ENCODE peak calls at places on chromosomes 1 and 21, in seven cellular contexts. X is EL; Y is SJSA1; I is AG04449; A is HT-29; T is NCI-H1417; F is stimulated activated CD8-positive, alpha-beta memory T cell treated with anti-CD3 and anti-CD28 coated beads, Interleukin-4, amount 100 ng/mL, for 24 hours. J is an unnamed sample.
A peak's percentile ranks its signal among the peaks of the same experiment; 100 is the strongest.

GRCh38 chr1:114122891-114123621 is 30.6 kb downstream of the SYT6 start:
- DNase-seq in Y (no peak), A (no peak), F (no peak), I (no peak), X (peak; percentile 85), T (no peak), J (no peak)

GRCh38 chr1:101075926-101076325 is 50.3 kb upstream of the DPH5 start:
- DNase-seq in I (no peak), A (no peak), X (no peak), Y (no peak), F (no peak), T (no peak), J (no peak)

GRCh38 chr1:214537872-214538473 is 13.4 kb downstream of the PTPN14 start:
- DNase-seq in I (no peak), Y (no peak), X (no peak), A (no peak), T (no peak), F (no peak), J (no peak)

GRCh38 chr1:236007781-236008180 is 57.1 kb downstream of the NID1 start:
- DNase-seq in X (no peak), Y (no peak), A (no peak), T (no peak), I (no peak), F (no peak), J (no peak)

GRCh38 chr21:42535602-42536171 is 22.0 kb downstream of the SLC37A1 start:
- DNase-seq in A (no peak), Y (no peak), X (no peak), I (no peak), F (no peak), T (no peak), J (peak; percentile 31)

GRCh38 chr1:178939328-178939727 is 68.5 kb upstream of the ANGPTL1 start:
- DNase-seq in A (no peak), I (no peak), T (no peak), F (no peak), Y (no peak), X (no peak), J (no peak)

GRCh38 chr1:180360333-180361075 is 130.4 kb downstream of the LHX4 start:
- DNase-seq in X (peak; percentile 74), A (no peak), Y (no peak), F (no peak), T (no peak), I (no peak), J (no peak)

GRCh38 chr1:89254658-89255287 is 17.9 kb downstream of the GBP5 start:
- DNase-seq in X (no peak), F (no peak), T (peak; percentile 54), A (no peak), Y (no peak), I (no peak), J (peak; percentile 4)

GRCh38 chr1:182086136-182086535 is 24.6 kb upstream of the ZNF648 start:
- DNase-seq in F (no peak), T (no peak), Y (peak; percentile 18), A (no peak), X (no peak), I (no peak), J (no peak)

GRCh38 chr21:39669976-39670671 is 57.4 kb downstream of the B3GALT5 start:
- DNase-seq in A (no peak), T (no peak), I (no peak), X (no peak), F (no peak), Y (peak; percentile 16), J (no peak)

GRCh38 chr1:153805042-153805745 is 30.0 kb downstream of the SLC27A3 start:
- DNase-seq in Y (peak; percentile 79), F (peak; percentile 42), T (no peak), X (peak; percentile 86), I (no peak), A (no peak), J (no peak)

GRCh38 chr1:2528966-2529750 is 905 bp downstream of the HES5 start:
- DNase-seq in T (peak; percentile 40), Y (no peak), X (no peak), F (no peak), I (no peak), A (no peak), J (no peak)

GRCh38 chr1:212753766-212754165 is 37.8 kb downstream of the NSL1 start:
- DNase-seq in Y (no peak), T (no peak), A (no peak), F (no peak), X (no peak), I (no peak), J (no peak)

GRCh38 chr1:84506729-84507453 is 510 bp upstream of the GNG5 start:
- DNase-seq in X (no peak), Y (no peak), A (no peak), T (no peak), F (no peak), I (no peak), J (no peak)

GRCh38 chr1:54851406-54851805 is 35.6 kb downstream of the DHCR24 start:
- DNase-seq in X (no peak), T (no peak), A (no peak), I (no peak), Y (no peak), F (no peak), J (no peak)

GRCh38 chr1:165255226-165255625 is 101.3 kb downstream of the LMX1A start:
- DNase-seq in I (no peak), F (no peak), Y (no peak), T (no peak), A (no peak), X (no peak), J (no peak)

GRCh38 chr1:214400136-214400535 is 119.2 kb downstream of the SMYD2 start:
- DNase-seq in F (no peak), Y (no peak), T (no peak), A (no peak), X (peak; percentile 33), I (no peak), J (no peak)

GRCh38 chr1:1430114-1430982 is 5.1 kb upstream of the VWA1 start:
- DNase-seq in A (peak; percentile 76), Y (peak; percentile 43), I (no peak), X (no peak), F (no peak), T (no peak), J (no peak)

GRCh38 chr1:183567584-183567983 is 22.7 kb downstream of the NCF2 start:
- DNase-seq in F (no peak), X (peak; percentile 22), I (no peak), Y (no peak), A (peak; percentile 63), T (no peak), J (no peak)

GRCh38 chr1:153733970-153734369 is 6.1 kb downstream of the INTS3 start:
- DNase-seq in A (no peak), I (no peak), F (no peak), X (no peak), Y (no peak), T (peak; percentile 10), J (no peak)

GRCh38 chr1:36486436-36487335 is 4.0 kb upstream of the CSF3R start:
- DNase-seq in Y (no peak), T (peak; percentile 32), A (peak; percentile 69), F (no peak), I (no peak), X (no peak), J (no peak)

GRCh38 chr1:206691604-206692003 is 6.9 kb downstream of the MAPKAPK2 start:
- DNase-seq in I (no peak), Y (no peak), X (no peak), F (no peak), A (no peak), T (no peak), J (no peak)

GRCh38 chr1:80892452-80892995 is 908.2 kb upstream of the ADGRL2 start:
- DNase-seq in F (no peak), I (no peak), Y (no peak), T (no peak), A (no peak), X (no peak), J (no peak)

GRCh38 chr1:237748192-237748591 is 142.5 kb downstream of the ZP4 start:
- DNase-seq in A (no peak), T (no peak), X (no peak), Y (no peak), F (no peak), I (no peak), J (no peak)

GRCh38 chr1:9586147-9586766 is 2.5 kb upstream of the TMEM201 start:
- DNase-seq in I (no peak), F (no peak), Y (no peak), A (no peak), X (no peak), T (no peak), J (no peak)

GRCh38 chr1:21397813-21398188 is 42.1 kb upstream of the NBPF3 start:
- DNase-seq in A (no peak), I (no peak), Y (no peak), T (peak; percentile 23), X (no peak), F (no peak), J (no peak)

GRCh38 chr1:108829498-108829916 is 27.4 kb downstream of the AKNAD1 start:
- DNase-seq in F (no peak), T (peak; percentile 12), A (no peak), I (no peak), Y (no peak), X (peak; percentile 54), J (no peak)

GRCh38 chr1:30321216-30321910 is 402.0 kb downstream of the MATN1 start:
- DNase-seq in Y (peak; percentile 22), F (no peak), X (no peak), I (no peak), A (no peak), T (peak; percentile 47), J (no peak)

GRCh38 chr1:97781762-97782337 is 139.0 kb downstream of the DPYD start:
- DNase-seq in T (no peak), I (no peak), A (no peak), Y (no peak), X (peak; percentile 8), F (no peak), J (no peak)

GRCh38 chr1:244406337-244406736 is 45.4 kb downstream of the ADSS2 start:
- DNase-seq in A (no peak), T (no peak), F (no peak), X (no peak), I (no peak), Y (no peak), J (no peak)

GRCh38 chr1:77536813-77537212 is 145.6 kb downstream of the ZZZ3 start:
- DNase-seq in A (peak; percentile 50), Y (no peak), I (peak; percentile 93), T (no peak), X (peak; percentile 98), F (no peak), J (no peak)

GRCh38 chr1:8598783-8599182 is 218.7 kb downstream of the RERE start:
- DNase-seq in A (no peak), X (no peak), Y (no peak), F (no peak), I (no peak), T (no peak), J (no peak)

GRCh38 chr1:186286615-186287317 is 88.3 kb downstream of the TPR start:
- DNase-seq in Y (no peak), X (peak; percentile 52), T (no peak), A (no peak), F (no peak), I (no peak), J (no peak)

GRCh38 chr1:211935448-211935970 is 99.8 kb downstream of the INTS7 start:
- DNase-seq in I (no peak), F (peak; percentile 47), X (no peak), T (no peak), Y (no peak), A (no peak), J (no peak)

GRCh38 chr1:160285506-160285905 is 573 bp upstream of the PEX19 start:
- DNase-seq in X (no peak), I (no peak), T (no peak), F (no peak), A (no peak), Y (no peak), J (no peak)

GRCh38 chr1:83845437-83846071 is 153.4 kb downstream of the TTLL7 start:
- DNase-seq in I (no peak), F (no peak), A (no peak), X (no peak), T (no peak), Y (no peak), J (no peak)

GRCh38 chr21:45805321-45805720 is 161.8 kb downstream of the PCBP3 start:
- DNase-seq in Y (no peak), T (no peak), A (no peak), I (no peak), X (no peak), F (no peak), J (no peak)

GRCh38 chr1:5141750-5142149 is 487.3 kb downstream of the AJAP1 start:
- DNase-seq in F (no peak), I (no peak), X (no peak), T (no peak), A (no peak), Y (no peak), J (no peak)

J was measured in NCI-H526 treated with DMSO at 0.1 percent for 48 hours.